ENCODE peak calls at places on chromosome 10, in five cellular contexts. E, I, N, S and Z are unnamed samples.

GRCh38 chr10:30645340-30645827 is 15.8 kb upstream of the LYZL2 start:
- DNase-seq in E (no peak), N (no peak), I (no peak), S (peak), Z (no peak)

GRCh38 chr10:90451283-90451682 is 406.6 kb downstream of the HTR7 start:
- DNase-seq in E (no peak), N (no peak), S (peak), I (no peak), Z (no peak)

GRCh38 chr10:84196083-84196482 is 1.7 kb downstream of the CDHR1 start:
- DNase-seq in N (no peak), E (no peak), S (no peak), I (no peak), Z (no peak)

GRCh38 chr10:29151011-29151410 is 137.9 kb upstream of the LYZL1 start:
- DNase-seq in E (no peak), N (no peak), S (no peak), I (no peak), Z (no peak)

GRCh38 chr10:35643976-35644799 is 2.1 kb upstream of the FZD8 start:
- DNase-seq in S (no peak), E (no peak), N (no peak), I (no peak), Z (no peak)

GRCh38 chr10:119339099-119339498 is 131.7 kb downstream of the GRK5 start:
- DNase-seq in N (no peak), S (no peak), I (no peak), E (no peak), Z (no peak)

GRCh38 chr10:9081253-9081652 is 1026.8 kb downstream of the GATA3 start:
- DNase-seq in E (no peak), S (peak), N (no peak), I (no peak), Z (no peak)

GRCh38 chr10:33772370-33773331 is 438.2 kb upstream of the NRP1 start:
- DNase-seq in S (no peak), I (no peak), E (peak), N (no peak), Z (no peak)

GRCh38 chr10:49179699-49180511 is 8.3 kb downstream of the TMEM273 start:
- DNase-seq in N (no peak), I (peak), S (no peak), E (no peak), Z (no peak)

GRCh38 chr10:809671-810350 is 120.3 kb upstream of the DIP2C start:
- DNase-seq in I (no peak), N (no peak), E (no peak), S (no peak), Z (no peak)

GRCh38 chr10:63480237-63480636 is 14.5 kb upstream of the JMJD1C start:
- DNase-seq in I (no peak), E (no peak), N (no peak), S (no peak), Z (no peak)

GRCh38 chr10:15863733-15864132 is 3.4 kb upstream of the MINDY3 start:
- DNase-seq in S (peak), I (no peak), E (no peak), N (no peak), Z (no peak)

GRCh38 chr10:104938031-104938430 is 296.9 kb downstream of the SORCS3 start:
- DNase-seq in I (no peak), S (no peak), E (no peak), N (no peak), Z (no peak)

GRCh38 chr10:114042895-114043531 is 653 bp upstream of the ADRB1 start:
- DNase-seq in I (no peak), N (no peak), S (no peak), E (no peak), Z (no peak)

GRCh38 chr10:48564466-48565150 is 40.3 kb downstream of the ARHGAP22 start:
- DNase-seq in E (no peak), S (no peak), I (no peak), N (no peak), Z (no peak)

GRCh38 chr10:7826971-7827370 is 8.7 kb downstream of the TAF3 start:
- DNase-seq in N (no peak), E (no peak), I (peak), S (peak), Z (no peak)

GRCh38 chr10:119132521-119133345 is 28.8 kb downstream of the DENND10 start:
- DNase-seq in S (no peak), N (no peak), I (no peak), E (no peak), Z (no peak)

GRCh38 chr10:124417846-124418725 is 637 bp downstream of the OAT start:
- DNase-seq in E (peak), I (peak), N (no peak), S (peak), Z (peak)

GRCh38 chr10:100930368-100930767 is 17.6 kb downstream of the SLF2 start:
- DNase-seq in E (no peak), S (no peak), N (no peak), I (no peak), Z (no peak)
- TF ChIP-seq CTCF in E (no peak), S (peak), N (no peak), I (no peak), Z (no peak)

GRCh38 chr10:43093423-43094090 is 16.7 kb downstream of the RET start:
- DNase-seq in I (no peak), E (no peak), S (peak), N (no peak), Z (no peak)
- TF ChIP-seq CTCF in I (no peak), E (no peak), S (peak), N (no peak), Z (no peak)

GRCh38 chr10:121183241-121183640 is 332.1 kb downstream of the WDR11 start:
- DNase-seq in E (no peak), I (no peak), S (no peak), N (no peak), Z (no peak)

GRCh38 chr10:121189092-121189491 is 337.9 kb downstream of the WDR11 start:
- DNase-seq in S (no peak), I (no peak), N (no peak), E (no peak), Z (no peak)

GRCh38 chr10:121187375-121187774 is 336.2 kb downstream of the WDR11 start:
- DNase-seq in I (no peak), E (no peak), S (no peak), N (no peak), Z (no peak)

GRCh38 chr10:121185816-121186215 is 334.7 kb downstream of the WDR11 start:
- DNase-seq in I (no peak), S (no peak), N (no peak), E (no peak), Z (no peak)

GRCh38 chr10:121188005-121188404 is 336.8 kb downstream of the WDR11 start:
- DNase-seq in E (no peak), S (no peak), N (no peak), I (peak), Z (no peak)
- TF ChIP-seq CTCF in E (no peak), S (no peak), N (no peak), I (no peak), Z (no peak)

GRCh38 chr10:100481462-100482081 is 18.8 kb downstream of the WNT8B start:
- DNase-seq in N (no peak), S (peak), I (peak), E (peak), Z (peak)
- TF ChIP-seq CTCF in N (no peak), S (no peak), I (no peak), E (no peak), Z (no peak)

DNA sequence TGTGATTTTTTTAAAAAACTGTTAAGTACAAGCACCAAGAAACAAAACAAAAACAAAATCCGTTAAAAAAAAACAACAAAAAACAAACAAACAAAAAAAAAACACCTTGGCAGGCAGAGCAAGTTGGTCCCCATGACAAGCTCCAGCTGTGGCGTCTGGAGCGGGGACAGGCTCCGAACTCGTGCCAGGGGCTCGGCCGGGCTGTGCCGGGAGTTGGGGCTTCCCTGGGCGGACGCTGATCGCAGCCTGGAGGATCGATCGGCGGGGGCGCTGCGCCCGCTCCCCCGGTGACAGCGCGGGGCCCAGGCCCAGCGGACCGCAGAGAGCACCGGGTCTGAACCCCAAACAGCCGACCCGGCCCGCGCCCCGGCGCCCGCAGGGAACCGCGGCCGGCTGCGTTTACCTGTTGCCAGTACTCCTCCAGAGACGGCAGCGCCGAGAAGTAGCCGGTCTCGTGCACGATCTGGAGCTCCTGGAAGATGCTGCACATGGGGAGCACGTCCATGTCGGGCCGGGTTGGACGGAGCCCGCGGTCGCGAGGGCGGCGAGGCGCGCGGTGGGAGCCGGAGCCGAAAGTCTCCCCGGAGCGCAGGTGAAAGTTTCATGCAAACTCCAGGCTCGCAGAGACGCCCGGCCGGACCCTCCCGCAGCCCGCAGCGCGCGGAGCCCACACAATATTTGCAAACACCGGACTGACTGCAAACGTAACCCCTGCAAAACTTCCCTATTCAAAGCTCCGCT is at the start of gene KLF6:
- DNase-seq in N (no peak), I (no peak), S (no peak), E (peak), Z (no peak)
- TF ChIP-seq CTCF in N (no peak), I (no peak), S (no peak), E (no peak), Z (no peak)

GRCh38 chr10:73218466-73219191 is 28.4 kb downstream of the DNAJC9 start:
- DNase-seq in E (no peak), I (peak), S (peak), N (no peak), Z (no peak)
- TF ChIP-seq CTCF in E (no peak), I (peak), S (peak), N (peak), Z (no peak)